ENCODE peak calls at places on chromosomes 13 and 19, in seven cellular contexts. F is CD8-positive, alpha-beta T cell; N is IMR-90; W is cardiac muscle cell; U is left ventricle myocardium inferior; S is OCI-LY7; V is SK-N-SH. I is an unnamed sample. For H3K4me1 and H3K36me3, the result is how much of the 10 kb centered on the place peaks cover.

GRCh38 chr19:50819636-50820035 is 4.0 kb downstream of the KLK1 start:
- DNase-seq in F (no peak), N (no peak), V (no peak), W (no peak), U (no peak), S (no peak), I (no peak)

GRCh38 chr13:78383899-78384298 is 219.5 kb downstream of the POU4F1 start:
- DNase-seq in S (no peak), V (no peak), N (no peak), U (no peak), F (no peak), W (no peak), I (peak)

GRCh38 chr13:92745233-92745632 is 481.4 kb upstream of the GPC6 start:
- DNase-seq in U (no peak), W (no peak), S (no peak), V (no peak), N (no peak), F (no peak), I (no peak)

GRCh38 chr13:93635687-93636086 is 409.1 kb downstream of the GPC6 start:
- DNase-seq in V (no peak), N (peak), F (no peak), W (peak), S (no peak), U (no peak), I (no peak)

GRCh38 chr19:54179921-54180452 is 7.0 kb upstream of the TMC4 start:
- DNase-seq in U (no peak), V (peak), N (peak), S (peak), F (no peak), W (peak), I (peak)

GRCh38 chr13:76164290-76164689 is 528.2 kb downstream of the LMO7 start:
- DNase-seq in N (no peak), V (no peak), F (no peak), W (no peak), S (no peak), U (no peak), I (no peak)

GRCh38 chr13:32535140-32535539 is 3.5 kb downstream of the N4BP2L2 start:
- DNase-seq in V (no peak), S (no peak), U (no peak), W (no peak), F (no peak), N (peak), I (no peak)

GRCh38 chr19:13207237-13208130 is 57.3 kb downstream of the IER2 start:
- DNase-seq in U (peak), S (peak), V (no peak), W (peak), F (no peak), N (no peak), I (no peak)

GRCh38 chr19:4870025-4870700 is 2.7 kb upstream of the PLIN3 start:
- DNase-seq in W (peak), N (peak), V (no peak), F (no peak), U (no peak), S (no peak), I (peak)

GRCh38 chr19:17772172-17772571 is 20.9 kb downstream of the FCHO1 start:
- DNase-seq in F (no peak), S (peak), V (no peak), N (peak), U (no peak), W (peak), I (peak)

GRCh38 chr13:52749446-52749845 is 9.8 kb upstream of the CNMD start:
- DNase-seq in W (no peak), N (no peak), V (peak), U (no peak), F (no peak), S (no peak), I (no peak)

GRCh38 chr13:57640582-57640981 is 9.0 kb downstream of the PCDH17 start:
- DNase-seq in S (no peak), W (peak), U (no peak), F (no peak), N (no peak), V (no peak), I (no peak)

GRCh38 chr19:3479819-3480215 is 508 bp downstream of the SMIM24 start:
- DNase-seq in N (no peak), U (no peak), F (peak), S (peak), W (no peak), V (peak), I (peak)

GRCh38 chr19:4581381-4582111 is 22.1 kb upstream of the SEMA6B start:
- DNase-seq in U (no peak), N (no peak), V (peak), F (no peak), W (peak), S (peak), I (no peak)

GRCh38 chr19:10010247-10010691 is at the start of gene COL5A3:
- DNase-seq in W (peak), N (peak), V (peak), F (no peak), U (peak), S (no peak), I (no peak)

GRCh38 chr13:112954488-112955270 is 14.3 kb upstream of the MCF2L start:
- DNase-seq in V (no peak), F (no peak), U (no peak), S (no peak), W (no peak), N (no peak), I (no peak)

GRCh38 chr19:10604460-10604980 is 17.4 kb upstream of the AP1M2 start:
- DNase-seq in N (no peak), U (peak), S (peak), V (peak), W (no peak), F (peak), I (peak)

GRCh38 chr13:80040219-80040976 is 300.5 kb downstream of the SPRY2 start:
- DNase-seq in S (no peak), V (no peak), U (no peak), N (peak), F (no peak), W (peak), I (no peak)

GRCh38 chr13:104318121-104318520 is 1251.9 kb upstream of the SLC10A2 start:
- DNase-seq in V (peak), S (no peak), W (peak), F (no peak), N (peak), U (no peak), I (no peak)

GRCh38 chr13:113647351-113648217 is 10.4 kb downstream of the ATP4B start:
- DNase-seq in W (peak), V (peak), N (no peak), U (peak), S (no peak), F (no peak), I (no peak)

GRCh38 chr13:39415403-39415802 is 187.6 kb downstream of the LHFPL6 start:
- DNase-seq in W (peak), U (peak), F (no peak), V (peak), N (peak), S (peak), I (peak)

GRCh38 chr19:16154557-16154956 is 11.1 kb downstream of the HSH2D start:
- DNase-seq in U (no peak), S (no peak), V (no peak), N (no peak), W (no peak), F (no peak), I (no peak)

GRCh38 chr19:16156904-16157303 is 13.4 kb downstream of the HSH2D start:
- DNase-seq in W (no peak), N (no peak), S (no peak), F (no peak), U (no peak), V (no peak), I (no peak)

GRCh38 chr19:16157601-16158000 is 14.1 kb downstream of the HSH2D start:
- DNase-seq in U (no peak), V (no peak), F (no peak), S (no peak), N (no peak), W (no peak), I (no peak)

GRCh38 chr19:16153582-16154336 is 10.3 kb downstream of the HSH2D start:
- DNase-seq in V (no peak), W (no peak), F (no peak), U (no peak), S (peak), N (no peak), I (peak)

GRCh38 chr19:16155128-16155527 is 11.6 kb downstream of the HSH2D start:
- DNase-seq in V (no peak), N (no peak), F (no peak), S (no peak), U (no peak), W (no peak), I (no peak)
- H3K4me1 ChIP-seq in V (under half), N (under half), F (under half), S (under half), U (under half), W (under half), I (under half)

GRCh38 chr19:14400913-14401312 is 18.2 kb downstream of the DDX39A start:
- DNase-seq in W (no peak), U (no peak), S (no peak), V (no peak), F (no peak), N (no peak), I (no peak)

GRCh38 chr19:14394167-14394566 is 12.9 kb downstream of the ADGRE5 start:
- DNase-seq in U (no peak), S (no peak), V (no peak), F (no peak), W (no peak), N (no peak), I (no peak)

GRCh38 chr19:14401468-14401867 is 17.7 kb downstream of the DDX39A start:
- DNase-seq in U (no peak), V (no peak), W (no peak), F (no peak), S (no peak), N (no peak), I (no peak)

GRCh38 chr19:14395710-14396338 is 14.6 kb downstream of the ADGRE5 start:
- DNase-seq in V (no peak), W (no peak), U (no peak), F (no peak), S (no peak), N (no peak), I (no peak)

GRCh38 chr19:14398563-14398962 is 17.3 kb downstream of the ADGRE5 start:
- DNase-seq in W (no peak), S (no peak), U (no peak), N (no peak), F (no peak), V (no peak), I (no peak)
- H3K36me3 ChIP-seq in W (under half), S (under half), U (half or more), N (under half), F (under half), V (under half), I (under half)

GRCh38 chr19:38837304-38837626 is 5.7 kb upstream of the ECH1 start:
- DNase-seq in W (no peak), F (no peak), V (peak), U (no peak), N (no peak), S (no peak), I (no peak)
- H3K4me1 ChIP-seq in W (under half), F (under half), V (under half), U (under half), N (under half), S (under half), I (under half)

DNA sequence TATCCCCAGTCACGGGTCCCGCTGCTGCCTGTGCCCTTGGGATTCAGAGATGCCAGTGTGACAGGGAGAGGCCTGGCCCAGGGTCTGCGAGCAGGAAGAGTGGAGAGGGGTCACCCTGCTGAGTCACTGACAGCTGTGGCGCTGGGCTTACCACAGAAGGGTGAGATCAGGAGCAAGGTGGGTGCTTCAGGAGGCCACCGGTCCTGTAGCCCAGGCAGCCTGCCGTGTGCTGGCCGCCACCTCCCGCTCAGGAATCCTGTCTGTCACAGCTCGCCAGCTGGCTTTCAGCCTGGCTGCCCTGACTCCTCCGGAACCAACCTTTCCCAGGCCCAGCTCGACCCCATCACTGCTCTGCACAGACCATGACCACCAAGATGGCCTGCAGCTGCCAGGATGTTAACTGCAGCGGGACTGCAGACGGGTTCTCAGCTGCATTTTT is 25.3 kb downstream of the NAXD start:
- DNase-seq in W (no peak), N (peak), S (no peak), F (no peak), V (peak), U (peak), I (no peak)
- H3K36me3 ChIP-seq in W (under half), N (half or more), S (under half), F (under half), V (half or more), U (half or more), I (under half)

GRCh38 chr19:56119585-56119978 is 1.5 kb downstream of the ZNF787 start:
- DNase-seq in W (no peak), U (no peak), S (no peak), N (peak), F (no peak), V (peak), I (no peak)
- H3K4me1 ChIP-seq in W (under half), U (half or more), S (under half), N (under half), F (under half), V (under half), I (under half)